ENCODE peak calls at places on chromosomes 13 and 19, in nine cellular contexts. O is pulmonary artery endothelial cell; H is HT1080; P is NCI-H1092; J is activated effector memory CD4-positive, alpha-beta T cell treated with Interleukin-2 at 50 U/mL for 16 hours; W is GM04504; A is NCI-H187 treated with DMSO at 0.1 percent for 48 hours; V is AML-193; Z is ACHN. X is an unnamed sample.

GRCh38 chr19:50981587-50982146 is 2.0 kb downstream of the KLK7 start:
- DNase-seq in O (no peak), H (no peak), P (no peak), J (no peak), W (no peak), A (no peak), V (no peak), Z (no peak), X (no peak)

GRCh38 chr19:2391118-2391725 is 31.2 kb downstream of the TMPRSS9 start:
- DNase-seq in O (peak; percentile 32), H (peak; percentile 52), P (peak; percentile 34), J (peak; percentile 12), W (peak; percentile 50), A (peak; percentile 52), V (peak; percentile 75), Z (peak; percentile 67), X (peak; percentile 76)

GRCh38 chr19:11435833-11436313 is 438 bp downstream of the PRKCSH start:
- DNase-seq in O (no peak), H (no peak), P (no peak), J (no peak), W (no peak), A (no peak), V (peak; percentile 31), Z (peak; percentile 23), X (no peak)

GRCh38 chr19:41657157-41657556 is 30.3 kb upstream of the CEACAM4 start:
- DNase-seq in O (no peak), H (no peak), P (no peak), J (no peak), W (no peak), A (no peak), V (no peak), Z (no peak), X (no peak)

GRCh38 chr19:54851353-54851752 is 1.1 kb downstream of the KIR3DL2 start:
- DNase-seq in O (no peak), H (no peak), P (no peak), J (no peak), W (no peak), A (no peak), V (peak; percentile 57), Z (no peak), X (no peak)

GRCh38 chr19:49932731-49933131 is 3.4 kb upstream of the NUP62 start:
- DNase-seq in O (no peak), H (no peak), P (no peak), J (peak; percentile 56), W (no peak), A (no peak), V (no peak), Z (no peak), X (no peak)

GRCh38 chr19:23872282-23872919 is 42.3 kb upstream of the ZNF726 start:
- DNase-seq in O (no peak), H (no peak), P (no peak), J (no peak), W (no peak), A (no peak), V (no peak), Z (no peak), X (no peak)

GRCh38 chr19:6127716-6128335 is 7.6 kb upstream of the ACSBG2 start:
- DNase-seq in O (no peak), H (no peak), P (no peak), J (no peak), W (no peak), A (no peak), V (no peak), Z (no peak), X (no peak)

GRCh38 chr13:47168086-47168485 is 271.2 kb upstream of the HTR2A start:
- DNase-seq in O (no peak), H (peak; percentile 72), P (no peak), J (no peak), W (no peak), A (no peak), V (no peak), Z (no peak), X (no peak)

GRCh38 chr19:38389957-38390924 is 1.7 kb downstream of the SPRED3 start:
- DNase-seq in O (no peak), H (no peak), P (no peak), J (no peak), W (no peak), A (no peak), V (no peak), Z (no peak), X (no peak)

GRCh38 chr13:47100214-47100853 is 203.5 kb upstream of the HTR2A start:
- DNase-seq in O (no peak), H (no peak), P (no peak), J (no peak), W (no peak), A (no peak), V (no peak), Z (no peak), X (no peak)

GRCh38 chr19:3683866-3684816 is 16.1 kb downstream of the PIP5K1C start:
- DNase-seq in O (no peak), H (no peak), P (no peak), J (no peak), W (no peak), A (no peak), V (no peak), Z (peak; percentile 88), X (peak; percentile 99)

GRCh38 chr13:79434578-79434977 is 28.5 kb upstream of the RBM26 start:
- DNase-seq in O (no peak), H (peak; percentile 51), P (no peak), J (no peak), W (peak; percentile 53), A (no peak), V (no peak), Z (no peak), X (no peak)

GRCh38 chr19:27925202-27925601 is 1287.7 kb downstream of the UQCRFS1 start:
- DNase-seq in O (no peak), H (no peak), P (no peak), J (no peak), W (no peak), A (no peak), V (no peak), Z (no peak), X (no peak)

GRCh38 chr19:14871619-14872230 is 14.2 kb downstream of the OR7A17 start:
- DNase-seq in O (no peak), H (peak; percentile 7), P (no peak), J (no peak), W (no peak), A (no peak), V (peak; percentile 28), Z (peak; percentile 11), X (peak; percentile 38)

GRCh38 chr19:10335149-10336053 is 2.1 kb upstream of the RAVER1 start:
- DNase-seq in O (no peak), H (no peak), P (no peak), J (no peak), W (no peak), A (no peak), V (no peak), Z (no peak), X (no peak)

GRCh38 chr13:27660511-27660910 is 38.8 kb downstream of the POLR1D start:
- DNase-seq in O (no peak), H (no peak), P (no peak), J (no peak), W (no peak), A (no peak), V (no peak), Z (no peak), X (no peak)

GRCh38 chr19:17794731-17795494 is at the start of gene B3GNT3:
- DNase-seq in O (no peak), H (peak; percentile 15), P (no peak), J (no peak), W (no peak), A (no peak), V (no peak), Z (no peak), X (peak; percentile 26)

GRCh38 chr13:90454002-90454636 is 893.4 kb upstream of the MIR17HG start:
- DNase-seq in O (no peak), H (no peak), P (no peak), J (no peak), W (no peak), A (no peak), V (no peak), Z (no peak), X (no peak)

GRCh38 chr13:57408312-57408711 is 223.2 kb upstream of the PCDH17 start:
- DNase-seq in O (no peak), H (no peak), P (no peak), J (no peak), W (no peak), A (no peak), V (no peak), Z (no peak), X (no peak)

GRCh38 chr19:42252365-42253244 is 2.3 kb downstream of the ERF start:
- DNase-seq in O (no peak), H (peak; percentile 45), P (no peak), J (no peak), W (no peak), A (no peak), V (no peak), Z (no peak), X (peak; percentile 62)

GRCh38 chr19:49408816-49409440 is 14.3 kb downstream of the PTH2 start:
- DNase-seq in O (no peak), H (no peak), P (no peak), J (no peak), W (no peak), A (no peak), V (no peak), Z (peak; percentile 70), X (peak; percentile 23)

GRCh38 chr13:101624981-101625380 is 172.5 kb downstream of the ITGBL1 start:
- DNase-seq in O (no peak), H (no peak), P (no peak), J (no peak), W (no peak), A (no peak), V (no peak), Z (no peak), X (no peak)

GRCh38 chr13:63741029-63741813 is 2325.6 kb upstream of the PCDH20 start:
- DNase-seq in O (no peak), H (no peak), P (no peak), J (no peak), W (no peak), A (no peak), V (no peak), Z (no peak), X (no peak)

GRCh38 chr19:45955905-45956608 is 17.6 kb downstream of the NOVA2 start:
- DNase-seq in O (peak; percentile 93), H (peak; percentile 86), P (no peak), J (no peak), W (no peak), A (no peak), V (no peak), Z (no peak), X (no peak)

GRCh38 chr19:15900504-15900903 is 2.6 kb upstream of the CYP4F2 start:
- DNase-seq in O (no peak), H (no peak), P (no peak), J (no peak), W (no peak), A (no peak), V (no peak), Z (no peak), X (no peak)

GRCh38 chr13:100490692-100491091 is 97.9 kb downstream of the GGACT start:
- DNase-seq in O (no peak), H (no peak), P (peak; percentile 96), J (no peak), W (no peak), A (peak; percentile 96), V (no peak), Z (no peak), X (no peak)

GRCh38 chr19:10362259-10362658 is 18.1 kb downstream of the TYK2 start:
- DNase-seq in O (no peak), H (no peak), P (no peak), J (no peak), W (no peak), A (no peak), V (no peak), Z (no peak), X (no peak)

GRCh38 chr19:48367855-48368254 is 3.7 kb downstream of the SYNGR4 start:
- DNase-seq in O (no peak), H (no peak), P (no peak), J (no peak), W (no peak), A (no peak), V (no peak), Z (no peak), X (no peak)

GRCh38 chr19:55441692-55442321 is 1.3 kb downstream of the SHISA7 start:
- DNase-seq in O (no peak), H (no peak), P (no peak), J (no peak), W (no peak), A (no peak), V (no peak), Z (no peak), X (no peak)

GRCh38 chr19:15456871-15457700 is 7.3 kb downstream of the RASAL3 start:
- DNase-seq in O (no peak), H (no peak), P (no peak), J (no peak), W (no peak), A (no peak), V (no peak), Z (no peak), X (no peak)